ENCODE peak calls at places on chromosome 6, in five cellular contexts. C is WTC11, J is foreskin fibroblast, U is IMR-90, P is fibroblast of the aortic adventitia. R is an unnamed sample.

GRCh38 chr6:47733879-47734558 is 35.6 kb downstream of the ADGRF4 start:
- DNase-seq in C (no peak), J (no peak), U (peak; percentile 4), P (no peak), R (no peak)

GRCh38 chr6:32943864-32944263 is 3.0 kb upstream of the HLA-DMB start:
- DNase-seq in C (no peak), J (no peak), U (no peak), P (no peak), R (no peak)

GRCh38 chr6:31246051-31246495 is 25.8 kb downstream of the HLA-C start:
- DNase-seq in C (no peak), J (peak; percentile 85), U (peak; percentile 84), P (peak; percentile 39), R (no peak)

GRCh38 chr6:29502597-29502996 is 14.8 kb upstream of the MAS1L start:
- DNase-seq in C (no peak), J (no peak), U (no peak), P (no peak), R (no peak)

GRCh38 chr6:33778475-33779121 is 10.3 kb downstream of the LEMD2 start:
- DNase-seq in C (no peak), J (no peak), U (no peak), P (no peak), R (no peak)

GRCh38 chr6:168148231-168148849 is 69.3 kb upstream of the FRMD1 start:
- DNase-seq in C (no peak), J (no peak), U (no peak), P (no peak), R (no peak)

GRCh38 chr6:155646443-155646842 is 190.8 kb upstream of the NOX3 start:
- DNase-seq in C (no peak), J (no peak), U (peak; percentile 32), P (no peak), R (no peak)

GRCh38 chr6:33862536-33862935 is 58.7 kb upstream of the MLN start:
- DNase-seq in C (no peak), J (no peak), U (no peak), P (no peak), R (no peak)

GRCh38 chr6:22906091-22906549 is 336.8 kb downstream of the HDGFL1 start:
- DNase-seq in C (no peak), J (no peak), U (no peak), P (peak; percentile 71), R (no peak)

DNA sequence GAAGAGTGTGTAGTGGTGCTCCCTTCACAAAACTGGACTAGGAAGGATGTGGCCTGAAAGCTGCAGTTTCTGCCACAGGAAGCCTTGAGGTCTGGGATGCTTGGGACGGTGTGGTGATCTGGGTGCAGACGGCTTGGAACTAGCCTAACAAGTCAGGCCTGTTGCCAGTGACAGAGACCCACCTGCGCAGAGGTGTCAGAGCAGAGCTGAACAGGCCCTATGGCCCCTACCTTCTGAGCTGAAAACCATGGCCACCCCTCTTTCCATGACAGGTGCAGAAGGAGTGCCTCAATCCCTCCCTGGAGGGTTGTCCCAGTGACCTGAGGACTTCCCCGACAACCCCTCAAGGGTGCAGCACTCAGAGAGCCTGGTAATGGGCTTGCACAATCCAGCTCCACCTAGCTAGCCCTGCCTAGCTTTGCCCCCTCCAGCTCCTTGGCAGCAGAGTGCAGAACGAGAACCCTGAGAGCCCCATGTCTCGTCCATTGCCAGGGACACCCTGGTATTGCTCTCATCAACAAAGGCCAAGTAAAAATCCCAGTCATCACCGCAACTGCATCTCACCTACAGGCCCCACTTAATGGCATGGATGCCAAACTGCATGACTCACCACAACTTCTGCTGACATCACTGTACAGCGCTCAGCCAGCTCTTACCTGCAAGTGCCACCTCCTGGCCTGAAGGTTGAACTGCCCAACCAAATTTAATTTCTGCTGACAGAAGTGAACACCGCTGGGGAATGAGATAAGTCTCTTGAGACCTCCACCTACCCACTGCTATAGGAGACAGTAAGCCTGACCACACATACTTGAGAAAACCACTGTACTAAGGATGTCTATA is 563.1 kb downstream of the TFAP2A start:
- DNase-seq in C (peak; percentile 44), J (no peak), U (peak; percentile 9), P (peak; percentile 6), R (no peak)
- TF ChIP-seq CTCF in C (no peak), J (peak; percentile 9), U (peak; percentile 14), P (peak; percentile 13), R (no peak)

GRCh38 chr6:159758031-159759001 is 3.5 kb upstream of the ACAT2 start:
- DNase-seq in C (no peak), J (peak; percentile 41), U (peak; percentile 81), P (peak; percentile 28), R (no peak)
- TF ChIP-seq CTCF in C (no peak), J (peak; percentile 12), U (peak; percentile 27), P (no peak), R (no peak)

GRCh38 chr6:132746049-132746448 is 11.7 kb downstream of the VNN2 start:
- DNase-seq in C (no peak), J (no peak), U (no peak), P (no peak), R (no peak)

GRCh38 chr6:132750455-132751248 is 7.1 kb downstream of the VNN2 start:
- DNase-seq in C (no peak), J (no peak), U (no peak), P (no peak), R (no peak)

GRCh38 chr6:132751828-132752227 is 5.9 kb downstream of the VNN2 start:
- DNase-seq in C (no peak), J (no peak), U (no peak), P (no peak), R (no peak)

GRCh38 chr6:132751306-132751705 is 6.4 kb downstream of the VNN2 start:
- DNase-seq in C (no peak), J (no peak), U (no peak), P (no peak), R (no peak)

DNA sequence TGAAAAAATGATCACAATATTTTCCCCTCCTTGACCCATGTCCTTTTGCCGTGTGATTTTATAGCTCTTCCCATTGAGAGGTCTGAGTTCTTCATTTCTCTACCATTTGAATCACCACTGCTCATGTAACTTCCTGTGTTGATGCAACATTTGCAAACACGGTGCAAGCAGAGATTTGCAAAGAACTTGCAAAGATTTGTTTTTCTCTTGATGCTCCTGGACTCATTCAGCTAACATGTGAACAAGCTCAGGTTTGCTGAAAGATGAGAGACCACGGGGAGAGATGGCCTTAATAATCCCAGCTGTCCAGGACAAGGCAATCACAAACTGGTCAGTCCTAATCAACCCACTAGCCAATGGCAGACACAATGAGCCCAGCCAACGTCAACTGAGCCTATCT is 8.6 kb downstream of the VNN2 start:
- DNase-seq in C (no peak), J (no peak), U (peak; percentile 58), P (peak; percentile 47), R (no peak)
- TF ChIP-seq CTCF in C (no peak), J (no peak), U (no peak), P (no peak), R (no peak)

DNA sequence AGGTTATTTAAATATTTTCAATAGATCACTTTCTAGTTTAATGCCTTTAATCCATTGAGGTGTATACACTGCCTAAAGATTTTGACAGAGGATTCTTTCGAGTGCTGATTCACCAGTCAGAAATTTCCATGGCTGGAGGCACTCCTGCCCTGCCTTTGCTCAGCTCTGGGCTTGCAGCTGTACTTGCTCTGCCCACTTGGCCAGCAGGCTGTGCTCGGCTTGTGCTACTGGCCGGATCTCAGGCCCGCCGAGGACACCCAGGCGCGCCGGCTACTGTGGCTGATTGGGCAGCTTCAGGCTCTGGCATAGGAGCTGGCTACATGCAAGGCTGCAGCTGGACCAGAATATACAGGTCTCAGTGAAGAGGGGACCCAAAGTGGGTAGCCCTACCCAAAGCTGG is 675.1 kb upstream of the MMS22L start:
- DNase-seq in C (peak; percentile 60), J (no peak), U (no peak), P (no peak), R (no peak)
- TF ChIP-seq CTCF in C (no peak), J (no peak), U (no peak), P (no peak), R (no peak)

GRCh38 chr6:144471986-144472385 is 186.9 kb downstream of the UTRN start:
- DNase-seq in C (no peak), J (no peak), U (peak; percentile 62), P (peak; percentile 14), R (no peak)

GRCh38 chr6:144474904-144475303 is 189.8 kb downstream of the UTRN start:
- DNase-seq in C (no peak), J (no peak), U (no peak), P (no peak), R (no peak)

GRCh38 chr6:144477396-144477795 is 192.3 kb downstream of the UTRN start:
- DNase-seq in C (no peak), J (peak; percentile 11), U (peak; percentile 18), P (peak; percentile 38), R (no peak)

GRCh38 chr6:144476286-144476685 is 191.2 kb downstream of the UTRN start:
- DNase-seq in C (no peak), J (no peak), U (no peak), P (no peak), R (no peak)

GRCh38 chr6:144474290-144474689 is 189.2 kb downstream of the UTRN start:
- DNase-seq in C (no peak), J (no peak), U (no peak), P (no peak), R (no peak)
- TF ChIP-seq CTCF in C (no peak), J (no peak), U (no peak), P (no peak), R (no peak)

GRCh38 chr6:156867121-156867520 is 89.9 kb downstream of the ARID1B start:
- DNase-seq in C (no peak), J (no peak), U (no peak), P (no peak), R (no peak)
- TF ChIP-seq CTCF in C (no peak), J (no peak), U (no peak), P (no peak), R (no peak)

GRCh38 chr6:107657755-107658461 is 166.2 kb downstream of the SCML4 start:
- DNase-seq in C (no peak), J (peak; percentile 39), U (peak; percentile 86), P (peak; percentile 71), R (no peak)

GRCh38 chr6:107657373-107657754 is 166.7 kb downstream of the SCML4 start:
- DNase-seq in C (no peak), J (no peak), U (no peak), P (no peak), R (no peak)

GRCh38 chr6:107655245-107655644 is 165.3 kb downstream of the SOBP start:
- DNase-seq in C (peak; percentile 54), J (no peak), U (no peak), P (no peak), R (no peak)

GRCh38 chr6:107656381-107656780 is 166.5 kb downstream of the SOBP start:
- DNase-seq in C (no peak), J (no peak), U (peak; percentile 41), P (peak; percentile 39), R (no peak)

DNA sequence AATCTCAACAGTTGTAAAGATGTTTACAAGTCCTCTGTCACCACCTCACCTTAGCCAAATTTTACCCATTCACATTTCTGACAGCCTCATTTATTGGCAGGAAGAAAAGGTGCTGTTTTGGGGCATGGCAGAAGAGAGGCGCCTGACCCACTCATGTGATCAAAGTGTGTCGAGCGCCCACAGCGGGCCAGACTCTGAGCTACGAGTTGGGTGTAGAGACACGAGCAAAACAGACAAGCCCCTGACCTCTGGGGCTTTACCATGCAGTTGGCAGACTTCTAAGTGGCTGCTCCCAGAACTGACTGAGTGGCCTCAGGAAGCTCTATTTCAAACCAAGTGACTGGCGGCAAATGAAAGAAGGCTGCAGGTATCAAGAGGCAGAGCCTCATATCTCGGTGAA is 167.0 kb downstream of the SOBP start:
- DNase-seq in C (no peak), J (no peak), U (no peak), P (no peak), R (no peak)
- TF ChIP-seq CTCF in C (no peak), J (no peak), U (no peak), P (no peak), R (no peak)

R was measured in omental fat pad.